ENCODE peak calls at places on chromosomes 2 and 18, in seven cellular contexts. One of them, this sample, is unnamed.

GRCh38 chr2:204982303-204982702 is 437.0 kb downstream of the PARD3B start:
- DNase-seq in CD8-positive, alpha-beta T cell: no peak
- DNase-seq in sigmoid colon: no peak
- DNase-seq in cardiac muscle cell: peak
- DNase-seq in endodermal cell: peak
- DNase-seq in HCT116: no peak
- DNase-seq in heart right ventricle: no peak
- DNase-seq in this sample: peak

GRCh38 chr2:164642268-164642667 is 21.0 kb upstream of the GRB14 start:
- DNase-seq in heart right ventricle: no peak
- DNase-seq in HCT116: no peak
- DNase-seq in endodermal cell: no peak
- DNase-seq in cardiac muscle cell: no peak
- DNase-seq in CD8-positive, alpha-beta T cell: no peak
- DNase-seq in sigmoid colon: no peak
- DNase-seq in this sample: no peak

GRCh38 chr18:58128286-58129018 is 84.4 kb downstream of the NEDD4L start:
- DNase-seq in cardiac muscle cell: no peak
- DNase-seq in HCT116: no peak
- DNase-seq in endodermal cell: no peak
- DNase-seq in sigmoid colon: no peak
- DNase-seq in heart right ventricle: no peak
- DNase-seq in CD8-positive, alpha-beta T cell: no peak
- DNase-seq in this sample: no peak

GRCh38 chr18:48149020-48149685 is 218.7 kb upstream of the SMAD2 start:
- DNase-seq in cardiac muscle cell: no peak
- DNase-seq in CD8-positive, alpha-beta T cell: no peak
- DNase-seq in endodermal cell: no peak
- DNase-seq in heart right ventricle: no peak
- DNase-seq in sigmoid colon: no peak
- DNase-seq in HCT116: no peak
- DNase-seq in this sample: no peak

GRCh38 chr2:99672766-99673375 is 183.1 kb upstream of the REV1 start:
- DNase-seq in sigmoid colon: no peak
- DNase-seq in heart right ventricle: no peak
- DNase-seq in CD8-positive, alpha-beta T cell: no peak
- DNase-seq in endodermal cell: no peak
- DNase-seq in cardiac muscle cell: no peak
- DNase-seq in HCT116: no peak
- DNase-seq in this sample: no peak

GRCh38 chr2:62216616-62217015 is 20.7 kb downstream of the B3GNT2 start:
- DNase-seq in sigmoid colon: no peak
- DNase-seq in cardiac muscle cell: peak
- DNase-seq in heart right ventricle: no peak
- DNase-seq in endodermal cell: peak
- DNase-seq in CD8-positive, alpha-beta T cell: no peak
- DNase-seq in HCT116: no peak
- DNase-seq in this sample: no peak

GRCh38 chr2:85750509-85751299 is 3.1 kb upstream of the ATOH8 start:
- DNase-seq in sigmoid colon: peak
- DNase-seq in CD8-positive, alpha-beta T cell: peak
- DNase-seq in cardiac muscle cell: peak
- DNase-seq in endodermal cell: peak
- DNase-seq in HCT116: peak
- DNase-seq in heart right ventricle: peak
- DNase-seq in this sample: peak

GRCh38 chr18:24704921-24705620 is 244.6 kb downstream of the HRH4 start:
- DNase-seq in sigmoid colon: no peak
- DNase-seq in cardiac muscle cell: no peak
- DNase-seq in endodermal cell: no peak
- DNase-seq in HCT116: no peak
- DNase-seq in heart right ventricle: no peak
- DNase-seq in CD8-positive, alpha-beta T cell: no peak
- DNase-seq in this sample: no peak

GRCh38 chr18:58761970-58762780 is 90.9 kb downstream of the MALT1 start:
- DNase-seq in endodermal cell: peak
- DNase-seq in sigmoid colon: no peak
- DNase-seq in CD8-positive, alpha-beta T cell: no peak
- DNase-seq in heart right ventricle: no peak
- DNase-seq in HCT116: no peak
- DNase-seq in cardiac muscle cell: no peak
- DNase-seq in this sample: no peak

GRCh38 chr2:235668782-235669181 is 174.9 kb downstream of the AGAP1 start:
- DNase-seq in sigmoid colon: no peak
- DNase-seq in endodermal cell: no peak
- DNase-seq in HCT116: no peak
- DNase-seq in heart right ventricle: no peak
- DNase-seq in CD8-positive, alpha-beta T cell: no peak
- DNase-seq in cardiac muscle cell: no peak
- DNase-seq in this sample: peak

GRCh38 chr18:13797157-13797611 is 26.8 kb upstream of the MC5R start:
- DNase-seq in cardiac muscle cell: no peak
- DNase-seq in endodermal cell: no peak
- DNase-seq in HCT116: no peak
- DNase-seq in CD8-positive, alpha-beta T cell: no peak
- DNase-seq in heart right ventricle: no peak
- DNase-seq in sigmoid colon: no peak
- DNase-seq in this sample: peak

GRCh38 chr2:239015769-239016675 is 168.1 kb downstream of the TWIST2 start:
- DNase-seq in endodermal cell: peak
- DNase-seq in sigmoid colon: peak
- DNase-seq in cardiac muscle cell: no peak
- DNase-seq in heart right ventricle: no peak
- DNase-seq in CD8-positive, alpha-beta T cell: no peak
- DNase-seq in HCT116: no peak
- DNase-seq in this sample: no peak

GRCh38 chr2:218387369-218388194 is 5.5 kb downstream of the SLC11A1 start:
- DNase-seq in HCT116: no peak
- DNase-seq in sigmoid colon: peak
- DNase-seq in cardiac muscle cell: peak
- DNase-seq in endodermal cell: peak
- DNase-seq in heart right ventricle: peak
- DNase-seq in CD8-positive, alpha-beta T cell: no peak
- DNase-seq in this sample: peak

GRCh38 chr18:68696937-68697336 is 18.0 kb downstream of the TMX3 start:
- DNase-seq in HCT116: no peak
- DNase-seq in heart right ventricle: no peak
- DNase-seq in sigmoid colon: no peak
- DNase-seq in endodermal cell: no peak
- DNase-seq in CD8-positive, alpha-beta T cell: no peak
- DNase-seq in cardiac muscle cell: no peak
- DNase-seq in this sample: no peak

DNA sequence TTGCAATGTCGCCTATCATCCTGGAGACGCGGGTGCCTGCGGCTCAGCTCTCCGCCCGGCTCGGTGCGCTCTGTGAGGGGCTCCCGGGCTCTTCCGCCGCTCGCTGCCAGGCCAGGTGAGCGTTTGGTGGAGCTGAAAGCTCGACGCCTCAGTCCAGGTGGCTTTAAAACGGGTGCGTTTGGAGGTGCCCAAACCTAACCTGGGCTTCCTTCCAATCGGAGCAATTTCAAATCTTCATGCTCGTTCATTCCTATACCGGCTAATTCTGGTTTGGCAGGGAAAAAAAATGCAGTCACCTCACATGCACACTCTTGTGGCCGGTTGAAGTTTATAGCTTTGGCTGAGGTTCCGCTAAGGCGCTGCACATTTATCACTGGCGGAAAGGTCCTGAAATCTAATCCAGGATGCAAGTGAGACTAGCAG is at the start of gene SLC16A14:
- DNase-seq in endodermal cell: no peak
- DNase-seq in CD8-positive, alpha-beta T cell: peak
- DNase-seq in HCT116: peak
- DNase-seq in cardiac muscle cell: peak
- DNase-seq in sigmoid colon: no peak
- DNase-seq in heart right ventricle: no peak
- DNase-seq in this sample: peak
- TF ChIP-seq CTCF in endodermal cell: peak
- TF ChIP-seq CTCF in CD8-positive, alpha-beta T cell: no peak
- TF ChIP-seq CTCF in HCT116: peak
- TF ChIP-seq CTCF in cardiac muscle cell: peak
- TF ChIP-seq CTCF in sigmoid colon: no peak
- TF ChIP-seq CTCF in heart right ventricle: no peak
- TF ChIP-seq CTCF in this sample: peak

DNA sequence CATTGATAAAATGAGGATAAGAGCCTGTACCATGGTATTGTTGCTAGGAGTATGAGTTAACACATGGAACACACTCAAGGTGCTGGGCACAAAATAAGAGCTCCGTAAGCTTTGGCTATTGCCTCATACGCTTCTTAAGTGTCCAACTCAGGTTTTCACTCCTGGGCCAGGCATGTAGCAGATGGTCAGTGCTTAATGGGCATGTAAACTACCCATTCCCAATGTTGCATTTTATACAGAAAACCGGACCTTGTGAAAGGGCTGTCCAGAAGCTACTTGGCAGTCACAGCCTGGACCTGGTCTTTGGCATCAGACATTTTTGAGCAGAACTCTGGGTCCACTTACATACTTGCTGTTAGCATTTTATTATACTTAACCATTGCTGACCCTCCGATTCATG is 26.9 kb downstream of the MGAT5 start:
- DNase-seq in heart right ventricle: no peak
- DNase-seq in HCT116: no peak
- DNase-seq in cardiac muscle cell: no peak
- DNase-seq in CD8-positive, alpha-beta T cell: no peak
- DNase-seq in endodermal cell: no peak
- DNase-seq in sigmoid colon: no peak
- DNase-seq in this sample: no peak
- H3K27ac ChIP-seq in heart right ventricle: peak
- H3K27ac ChIP-seq in HCT116: no peak
- H3K27ac ChIP-seq in cardiac muscle cell: no peak
- H3K27ac ChIP-seq in CD8-positive, alpha-beta T cell: no peak
- H3K27ac ChIP-seq in endodermal cell: no peak
- H3K27ac ChIP-seq in sigmoid colon: no peak
- H3K27ac ChIP-seq in this sample: no peak

GRCh38 chr2:225270053-225270452 is 129.5 kb upstream of the NYAP2 start:
- DNase-seq in endodermal cell: no peak
- DNase-seq in sigmoid colon: no peak
- DNase-seq in CD8-positive, alpha-beta T cell: no peak
- DNase-seq in cardiac muscle cell: no peak
- DNase-seq in heart right ventricle: no peak
- DNase-seq in HCT116: no peak
- DNase-seq in this sample: no peak

GRCh38 chr2:225272173-225272572 is 127.3 kb upstream of the NYAP2 start:
- DNase-seq in heart right ventricle: no peak
- DNase-seq in CD8-positive, alpha-beta T cell: no peak
- DNase-seq in HCT116: no peak
- DNase-seq in sigmoid colon: no peak
- DNase-seq in cardiac muscle cell: no peak
- DNase-seq in endodermal cell: no peak
- DNase-seq in this sample: peak

GRCh38 chr2:225275443-225275842 is 124.1 kb upstream of the NYAP2 start:
- DNase-seq in CD8-positive, alpha-beta T cell: no peak
- DNase-seq in heart right ventricle: no peak
- DNase-seq in sigmoid colon: no peak
- DNase-seq in endodermal cell: no peak
- DNase-seq in cardiac muscle cell: no peak
- DNase-seq in HCT116: no peak
- DNase-seq in this sample: no peak

GRCh38 chr2:225274751-225275150 is 124.8 kb upstream of the NYAP2 start:
- DNase-seq in endodermal cell: no peak
- DNase-seq in cardiac muscle cell: peak
- DNase-seq in CD8-positive, alpha-beta T cell: no peak
- DNase-seq in heart right ventricle: no peak
- DNase-seq in sigmoid colon: no peak
- DNase-seq in HCT116: no peak
- DNase-seq in this sample: peak

DNA sequence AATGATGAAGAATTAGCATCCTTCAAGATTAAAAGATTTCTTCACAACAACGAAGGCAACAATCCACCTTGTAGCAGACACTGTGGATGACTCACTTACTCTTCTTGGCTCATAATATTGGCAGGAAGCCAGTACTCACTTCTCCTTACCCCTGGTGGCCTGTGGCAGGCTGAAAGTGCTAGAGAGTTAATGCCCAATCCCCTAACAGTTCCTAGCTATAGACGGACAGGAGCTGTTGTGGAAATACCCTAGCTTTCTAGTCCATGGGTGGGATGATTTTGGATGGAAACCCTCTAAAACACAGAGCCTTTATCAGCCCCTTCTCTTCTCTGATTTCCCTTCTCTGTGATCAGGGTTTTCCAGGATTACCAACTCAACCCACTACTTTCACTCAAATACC is 128.6 kb upstream of the NYAP2 start:
- DNase-seq in CD8-positive, alpha-beta T cell: no peak
- DNase-seq in heart right ventricle: no peak
- DNase-seq in cardiac muscle cell: peak
- DNase-seq in HCT116: peak
- DNase-seq in endodermal cell: peak
- DNase-seq in sigmoid colon: no peak
- DNase-seq in this sample: peak
- TF ChIP-seq CTCF in CD8-positive, alpha-beta T cell: no peak
- TF ChIP-seq CTCF in heart right ventricle: no peak
- TF ChIP-seq CTCF in cardiac muscle cell: no peak
- TF ChIP-seq CTCF in HCT116: no peak
- TF ChIP-seq CTCF in endodermal cell: peak
- TF ChIP-seq CTCF in sigmoid colon: no peak
- TF ChIP-seq CTCF in this sample: peak

DNA sequence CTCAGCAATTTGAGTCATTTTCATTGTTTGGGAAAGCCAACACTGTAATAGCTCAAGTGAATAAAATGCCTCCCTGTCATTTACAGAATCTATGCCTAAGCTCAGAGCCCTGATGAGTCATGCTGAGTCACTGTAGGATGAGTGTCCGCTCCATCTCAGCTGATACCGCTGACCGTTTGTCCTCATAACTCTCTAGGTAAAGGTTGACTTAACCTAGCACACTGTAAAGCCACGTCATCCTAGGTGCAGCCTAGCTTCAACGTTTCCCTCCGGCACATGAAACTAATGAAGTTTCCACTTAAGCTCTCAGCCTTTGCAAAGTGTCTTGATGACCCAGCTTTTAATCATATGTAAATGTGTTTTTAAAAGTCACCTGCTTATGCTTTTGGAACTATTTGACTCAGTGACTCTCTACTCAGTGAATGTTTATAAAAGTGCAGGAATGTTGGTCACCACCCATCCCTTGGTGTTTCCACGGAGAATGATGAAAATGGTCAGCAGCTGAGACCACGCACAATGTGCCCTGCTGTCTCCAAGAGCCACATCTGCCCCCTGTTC is 154.0 kb downstream of the PMAIP1 start:
- DNase-seq in sigmoid colon: no peak
- DNase-seq in heart right ventricle: no peak
- DNase-seq in endodermal cell: peak
- DNase-seq in HCT116: peak
- DNase-seq in cardiac muscle cell: peak
- DNase-seq in CD8-positive, alpha-beta T cell: no peak
- DNase-seq in this sample: peak
- H3K27ac ChIP-seq in sigmoid colon: no peak
- H3K27ac ChIP-seq in heart right ventricle: no peak
- H3K27ac ChIP-seq in endodermal cell: no peak
- H3K27ac ChIP-seq in HCT116: peak
- H3K27ac ChIP-seq in cardiac muscle cell: no peak
- H3K27ac ChIP-seq in CD8-positive, alpha-beta T cell: no peak
- H3K27ac ChIP-seq in this sample: peak

DNA sequence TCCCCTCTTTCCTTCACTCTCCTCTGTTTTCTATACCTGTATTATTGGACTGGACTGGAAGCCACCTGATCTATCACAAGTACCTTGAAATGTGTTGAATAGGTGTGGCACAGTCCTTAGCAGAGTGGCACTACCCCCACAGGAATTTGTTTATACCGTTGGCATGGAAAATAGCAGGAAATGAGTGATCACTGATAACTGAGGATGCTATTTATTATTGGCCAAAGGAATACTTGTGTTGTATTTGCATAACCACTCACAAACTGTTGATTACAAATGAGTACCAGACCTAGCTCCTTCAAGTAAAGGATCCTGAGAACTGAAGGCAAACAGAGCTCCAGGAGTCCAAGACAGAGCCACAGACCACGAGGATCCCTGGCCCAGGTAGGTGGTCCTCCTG is at the start of gene IL37:
- DNase-seq in heart right ventricle: no peak
- DNase-seq in endodermal cell: no peak
- DNase-seq in sigmoid colon: no peak
- DNase-seq in CD8-positive, alpha-beta T cell: no peak
- DNase-seq in cardiac muscle cell: no peak
- DNase-seq in HCT116: no peak
- DNase-seq in this sample: no peak
- TF ChIP-seq CTCF in heart right ventricle: no peak
- TF ChIP-seq CTCF in endodermal cell: no peak
- TF ChIP-seq CTCF in sigmoid colon: no peak
- TF ChIP-seq CTCF in CD8-positive, alpha-beta T cell: no peak
- TF ChIP-seq CTCF in cardiac muscle cell: no peak
- TF ChIP-seq CTCF in HCT116: no peak
- TF ChIP-seq CTCF in this sample: no peak